ENCODE peak calls at places on chromosomes 13 and 19, in nine cellular contexts. C is lower leg skin, N is mucosa of descending colon, Y is GM12864, U is WTC11, E is glutamatergic neuron, T is RWPE1, V is heart left ventricle, M is brain microvascular endothelial cell. R is an unnamed sample.

GRCh38 chr13:101845501-101846012 is 393.1 kb downstream of the ITGBL1 start:
- DNase-seq in C (no peak), N (no peak), Y (no peak), U (no peak), E (no peak), T (no peak), V (no peak), M (peak), R (no peak)

GRCh38 chr13:104014803-104015645 is 948.8 kb upstream of the SLC10A2 start:
- DNase-seq in C (no peak), N (no peak), Y (no peak), U (no peak), E (no peak), T (no peak), V (no peak), M (peak), R (no peak)

GRCh38 chr13:108213946-108214345 is 1.4 kb downstream of the LIG4 start:
- DNase-seq in C (no peak), N (no peak), Y (no peak), U (no peak), E (no peak), T (peak), V (no peak), M (no peak), R (no peak)

GRCh38 chr13:70634893-70635292 is 526.6 kb upstream of the KLHL1 start:
- DNase-seq in C (no peak), N (no peak), Y (no peak), U (no peak), E (no peak), T (no peak), V (no peak), M (no peak), R (no peak)

GRCh38 chr13:107906131-107906530 is 309.2 kb downstream of the LIG4 start:
- DNase-seq in C (no peak), N (no peak), Y (no peak), U (no peak), E (no peak), T (no peak), V (no peak), M (no peak), R (no peak)

GRCh38 chr19:1265611-1266115 is 3.5 kb upstream of the CIRBP start:
- DNase-seq in C (no peak), N (peak), Y (no peak), U (no peak), E (peak), T (peak), V (peak), M (peak), R (peak)

GRCh38 chr19:5563941-5564612 is 3.7 kb downstream of the TINCR start:
- DNase-seq in C (peak), N (no peak), Y (no peak), U (no peak), E (no peak), T (peak), V (no peak), M (peak), R (no peak)

GRCh38 chr13:85738696-85739320 is 60.4 kb downstream of the SLITRK6 start:
- DNase-seq in C (no peak), N (no peak), Y (no peak), U (no peak), E (no peak), T (no peak), V (no peak), M (no peak), R (no peak)

GRCh38 chr13:80705371-80706163 is 364.6 kb upstream of the SPRY2 start:
- DNase-seq in C (no peak), N (no peak), Y (no peak), U (no peak), E (no peak), T (no peak), V (no peak), M (no peak), R (no peak)

GRCh38 chr13:59119475-59119874 is 1044.3 kb downstream of the DIAPH3 start:
- DNase-seq in C (no peak), N (no peak), Y (no peak), U (no peak), E (no peak), T (no peak), V (no peak), M (no peak), R (no peak)

GRCh38 chr13:40315416-40316064 is 350.9 kb downstream of the FOXO1 start:
- DNase-seq in C (no peak), N (no peak), Y (no peak), U (no peak), E (no peak), T (peak), V (no peak), M (no peak), R (no peak)

GRCh38 chr19:5289060-5289990 is 51.3 kb downstream of the PTPRS start:
- DNase-seq in C (no peak), N (no peak), Y (no peak), U (no peak), E (no peak), T (no peak), V (no peak), M (no peak), R (no peak)

GRCh38 chr19:52993342-52994178 is 20.2 kb upstream of the ERVV-1 start:
- DNase-seq in C (peak), N (peak), Y (no peak), U (peak), E (peak), T (peak), V (peak), M (peak), R (peak)

GRCh38 chr19:29724102-29724641 is 9.1 kb upstream of the C19orf12 start:
- DNase-seq in C (no peak), N (no peak), Y (no peak), U (peak), E (peak), T (no peak), V (no peak), M (no peak), R (no peak)

GRCh38 chr13:30033681-30034447 is 183.4 kb upstream of the UBL3 start:
- DNase-seq in C (no peak), N (no peak), Y (no peak), U (no peak), E (no peak), T (peak), V (no peak), M (peak), R (no peak)

GRCh38 chr19:10881403-10882107 is 10.2 kb downstream of the CARM1 start:
- DNase-seq in C (no peak), N (no peak), Y (no peak), U (peak), E (peak), T (no peak), V (no peak), M (no peak), R (no peak)

GRCh38 chr19:46155237-46155636 is 7.2 kb downstream of the IGFL2 start:
- DNase-seq in C (no peak), N (no peak), Y (no peak), U (no peak), E (no peak), T (no peak), V (no peak), M (no peak), R (no peak)

GRCh38 chr19:5624741-5625140 is 1.9 kb downstream of the SAFB start:
- DNase-seq in C (no peak), N (no peak), Y (no peak), U (no peak), E (no peak), T (no peak), V (no peak), M (no peak), R (no peak)

GRCh38 chr19:29686285-29686805 is 21.1 kb downstream of the PLEKHF1 start:
- DNase-seq in C (no peak), N (no peak), Y (no peak), U (no peak), E (no peak), T (no peak), V (no peak), M (no peak), R (no peak)

GRCh38 chr13:48068036-48068435 is 26.9 kb downstream of the MED4 start:
- DNase-seq in C (no peak), N (no peak), Y (no peak), U (no peak), E (no peak), T (no peak), V (no peak), M (no peak), R (no peak)

GRCh38 chr19:1767464-1767933 is 14.2 kb downstream of the ONECUT3 start:
- DNase-seq in C (no peak), N (peak), Y (no peak), U (peak), E (peak), T (peak), V (no peak), M (no peak), R (no peak)

GRCh38 chr13:103291226-103291625 is 225.0 kb upstream of the SLC10A2 start:
- DNase-seq in C (no peak), N (no peak), Y (no peak), U (no peak), E (no peak), T (no peak), V (no peak), M (no peak), R (no peak)

GRCh38 chr13:48185018-48185417 is 48.0 kb upstream of the ITM2B start:
- DNase-seq in C (no peak), N (no peak), Y (no peak), U (no peak), E (no peak), T (no peak), V (no peak), M (no peak), R (no peak)

GRCh38 chr13:41548870-41549269 is 91.5 kb downstream of the RGCC start:
- DNase-seq in C (no peak), N (no peak), Y (no peak), U (no peak), E (no peak), T (no peak), V (no peak), M (no peak), R (no peak)

GRCh38 chr13:62320129-62320724 is 904.6 kb upstream of the PCDH20 start:
- DNase-seq in C (no peak), N (no peak), Y (peak), U (no peak), E (no peak), T (peak), V (no peak), M (peak), R (no peak)

GRCh38 chr13:98961204-98962105 is 16.4 kb downstream of the DOCK9 start:
- DNase-seq in C (no peak), N (no peak), Y (no peak), U (no peak), E (no peak), T (peak), V (no peak), M (peak), R (no peak)

GRCh38 chr13:87172166-87172825 is 498.9 kb upstream of the SLITRK5 start:
- DNase-seq in C (no peak), N (no peak), Y (no peak), U (no peak), E (no peak), T (no peak), V (no peak), M (no peak), R (no peak)

GRCh38 chr13:110323986-110324749 is 17.1 kb downstream of the COL4A2 start:
- DNase-seq in C (no peak), N (no peak), Y (no peak), U (no peak), E (no peak), T (no peak), V (no peak), M (no peak), R (no peak)
- TF ChIP-seq CTCF in C (no peak), N (no peak), Y (no peak), U (no peak), E (no peak), T (no peak), V (no peak), M (no peak), R (no peak)

GRCh38 chr13:50189450-50189849 is 174.2 kb downstream of the KCNRG start:
- DNase-seq in C (no peak), N (no peak), Y (no peak), U (no peak), E (no peak), T (no peak), V (no peak), M (no peak), R (no peak)
- TF ChIP-seq CTCF in C (no peak), N (no peak), Y (peak), U (no peak), E (no peak), T (no peak), V (no peak), M (peak), R (no peak)

DNA sequence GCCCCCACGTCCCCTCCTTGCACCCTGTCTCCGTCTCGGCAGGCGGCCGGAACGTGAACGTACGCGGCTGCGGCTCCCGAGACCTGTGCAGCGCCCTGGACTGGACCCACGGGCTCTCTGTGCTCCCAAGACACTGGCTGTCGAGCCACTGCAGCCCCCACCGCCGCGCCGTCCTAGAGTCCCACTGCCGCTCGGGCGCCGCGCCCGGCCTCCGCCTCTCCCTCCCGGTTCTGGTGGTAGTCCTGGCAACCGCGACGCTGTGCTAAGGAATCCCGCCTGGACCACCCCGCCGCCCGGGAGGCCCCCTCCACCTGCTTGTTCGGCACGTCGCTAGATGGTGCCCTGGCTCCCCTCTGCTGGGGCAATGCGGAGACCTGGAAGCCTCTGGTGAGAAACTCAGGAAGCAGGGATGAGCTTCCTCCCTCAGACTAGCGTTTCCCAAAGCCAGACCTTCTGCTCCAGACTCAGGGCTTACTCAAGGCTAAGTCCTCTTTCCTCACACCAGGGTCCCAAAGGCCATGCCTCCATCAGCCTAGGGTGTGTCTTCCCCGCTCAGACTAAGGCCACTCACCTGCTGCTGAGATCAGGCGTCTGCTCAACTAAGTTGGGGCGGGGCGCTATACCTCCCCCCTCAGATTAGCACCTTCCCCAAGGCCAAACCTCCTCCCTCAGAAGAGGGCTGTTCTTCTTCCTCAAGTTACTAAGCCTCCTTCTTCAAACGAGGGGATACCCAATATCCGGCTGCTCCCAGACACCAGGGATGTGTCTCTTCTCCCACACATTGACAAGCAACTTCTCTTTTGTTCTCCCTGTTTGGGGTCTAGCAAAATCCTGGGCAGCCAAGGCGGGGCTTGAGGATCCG is 16.1 kb upstream of the IRGC start:
- DNase-seq in C (no peak), N (peak), Y (no peak), U (peak), E (peak), T (no peak), V (peak), M (peak), R (no peak)
- TF ChIP-seq CTCF in C (no peak), N (no peak), Y (no peak), U (no peak), E (no peak), T (no peak), V (no peak), M (peak), R (no peak)

GRCh38 chr13:23950736-23951510 is 53.6 kb upstream of the C1QTNF9B start:
- DNase-seq in C (no peak), N (no peak), Y (no peak), U (no peak), E (no peak), T (no peak), V (no peak), M (no peak), R (no peak)
- TF ChIP-seq CTCF in C (no peak), N (no peak), Y (no peak), U (no peak), E (no peak), T (no peak), V (no peak), M (peak), R (no peak)

GRCh38 chr19:8654591-8655339 is 24.3 kb downstream of the NFILZ start:
- DNase-seq in C (no peak), N (peak), Y (no peak), U (peak), E (peak), T (peak), V (peak), M (no peak), R (peak)
- TF ChIP-seq CTCF in C (no peak), N (peak), Y (peak), U (peak), E (peak), T (peak), V (peak), M (peak), R (peak)

GRCh38 chr13:27712421-27712820 is 79.9 kb upstream of the GSX1 start:
- DNase-seq in C (no peak), N (peak), Y (no peak), U (no peak), E (no peak), T (peak), V (no peak), M (peak), R (no peak)
- TF ChIP-seq CTCF in C (no peak), N (no peak), Y (no peak), U (no peak), E (no peak), T (no peak), V (peak), M (peak), R (no peak)